ENCODE peak calls at places on chromosomes 11 and 22, in six cellular contexts. V is iris pigment epithelial cell; L is naive thymus-derived CD4-positive, alpha-beta T cell; O is activated CD4-positive, alpha-beta T cell treated with anti-CD3 and anti-CD28 coated beads for 4 hours; X is mammary epithelial cell; T is RCC 7860. N is an unnamed sample.

GRCh38 chr11:126853732-126854131 is 146.8 kb downstream of the KIRREL3 start:
- DNase-seq in L (no peak), O (no peak), T (peak; percentile 10), V (no peak), X (no peak), N (no peak)

GRCh38 chr11:131908316-131908715 is 537.9 kb downstream of the NTM start:
- DNase-seq in X (no peak), O (no peak), L (no peak), T (no peak), V (no peak), N (no peak)

GRCh38 chr11:117851852-117852251 is 24.6 kb downstream of the FXYD6 start:
- DNase-seq in X (no peak), O (no peak), L (no peak), V (no peak), T (no peak), N (no peak)

GRCh38 chr11:115333951-115334350 is 170.3 kb downstream of the CADM1 start:
- DNase-seq in X (no peak), L (no peak), V (no peak), O (no peak), T (no peak), N (no peak)

GRCh38 chr11:17719940-17720795 is 797 bp downstream of the MYOD1 start:
- DNase-seq in X (no peak), L (no peak), T (no peak), V (peak; percentile 33), O (no peak), N (no peak)

GRCh38 chr11:62770778-62771143 is 435 bp upstream of the TAF6L start:
- DNase-seq in O (no peak), T (no peak), V (no peak), L (no peak), X (no peak), N (no peak)

GRCh38 chr22:31637938-31638618 is 23.9 kb downstream of the PISD start:
- DNase-seq in O (no peak), X (no peak), L (no peak), T (peak; percentile 61), V (no peak), N (no peak)

GRCh38 chr22:50561401-50562074 is 1.2 kb downstream of the SYCE3 start:
- DNase-seq in T (no peak), L (no peak), V (no peak), O (no peak), X (no peak), N (no peak)

GRCh38 chr11:112795142-112795815 is 165.9 kb upstream of the NCAM1 start:
- DNase-seq in V (peak; percentile 56), L (peak; percentile 11), X (peak; percentile 53), T (no peak), O (no peak), N (peak; percentile 65)

GRCh38 chr22:33335611-33336279 is 277.6 kb upstream of the SYN3 start:
- DNase-seq in V (no peak), T (peak; percentile 38), L (no peak), O (no peak), X (no peak), N (no peak)

GRCh38 chr11:120863359-120863758 is 160.5 kb upstream of the TBCEL start:
- DNase-seq in X (peak; percentile 47), O (no peak), L (no peak), V (peak; percentile 12), T (no peak), N (no peak)

GRCh38 chr22:28711820-28712777 is 29.5 kb downstream of the CHEK2 start:
- DNase-seq in L (no peak), X (peak; percentile 88), O (no peak), T (peak; percentile 66), V (peak; percentile 98), N (no peak)